ENCODE peak calls at places on chromosomes 5 and 9, in six cellular contexts. L, T, P, O, F and R are unnamed samples.
A peak's percentile ranks its signal among the peaks of the same experiment; 100 is the strongest.

GRCh38 chr9:96500696-96501660 is 51.0 kb downstream of the HABP4 start:
- DNase-seq in T (no peak), O (no peak), F (no peak), L (no peak), P (peak; percentile 45), R (no peak)

GRCh38 chr9:3173374-3173773 is 329.5 kb upstream of the PUM3 start:
- DNase-seq in P (no peak), T (no peak), F (no peak), O (no peak), L (no peak), R (no peak)

GRCh38 chr9:110049699-110050450 is 158.1 kb downstream of the C9orf152 start:
- DNase-seq in O (no peak), L (peak; percentile 30), P (no peak), T (peak; percentile 27), F (peak; percentile 48), R (no peak)

GRCh38 chr5:132364319-132364718 is 5.2 kb upstream of the SLC22A5 start:
- DNase-seq in P (peak; percentile 50), L (peak; percentile 80), T (no peak), O (no peak), F (no peak), R (peak; percentile 93)

GRCh38 chr9:130927995-130928900 is 10.8 kb downstream of the FIBCD1 start:
- DNase-seq in L (peak; percentile 92), T (peak; percentile 92), P (no peak), O (no peak), F (no peak), R (peak; percentile 49)

GRCh38 chr5:136910625-136911024 is 545.3 kb upstream of the TRPC7 start:
- DNase-seq in P (no peak), T (no peak), F (no peak), O (no peak), L (no peak), R (no peak)

GRCh38 chr5:171666815-171667214 is 118.8 kb upstream of the SMIM23 start:
- DNase-seq in O (no peak), L (no peak), F (no peak), P (no peak), T (no peak), R (no peak)

GRCh38 chr9:83431470-83432060 is 106.6 kb downstream of the FRMD3 start:
- DNase-seq in P (no peak), O (no peak), L (peak; percentile 31), F (no peak), T (peak; percentile 5), R (no peak)

GRCh38 chr5:129246088-129246487 is 151.5 kb downstream of the ISOC1 start:
- DNase-seq in T (no peak), F (no peak), L (no peak), O (no peak), P (no peak), R (no peak)

GRCh38 chr5:169979871-169980270 is 424 bp downstream of the INSYN2B start:
- DNase-seq in O (no peak), T (no peak), L (no peak), P (no peak), F (no peak), R (no peak)

GRCh38 chr5:71456362-71456743 is 902 bp downstream of the BDP1 start:
- DNase-seq in T (no peak), L (peak; percentile 1), O (no peak), P (no peak), F (no peak), R (no peak)

GRCh38 chr5:8458038-8458383 is 589.1 kb downstream of the MTRR start:
- DNase-seq in P (no peak), L (no peak), O (no peak), T (peak; percentile 9), F (peak; percentile 15), R (no peak)

DNA sequence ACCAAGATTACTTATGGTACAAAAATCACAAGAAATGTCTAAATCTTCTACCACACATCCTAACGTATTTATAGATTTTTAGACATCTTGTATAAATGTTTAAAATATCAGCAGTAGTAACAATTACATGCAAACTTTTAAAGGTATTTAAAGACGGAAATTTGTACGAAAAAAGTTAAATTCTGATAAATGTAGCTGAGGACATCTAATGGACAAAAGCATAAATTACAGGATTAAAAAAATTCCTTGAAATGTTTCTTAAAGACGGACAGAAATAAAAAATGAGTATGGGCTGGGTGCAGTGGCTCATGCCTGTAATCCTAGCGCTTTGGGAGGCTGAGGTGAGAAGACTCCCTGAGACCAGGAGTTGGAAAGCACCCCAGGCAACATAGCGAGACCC is 15.8 kb downstream of the ERCC8 start:
- DNase-seq in P (no peak), O (no peak), F (no peak), L (no peak), T (no peak), R (no peak)
- TF ChIP-seq CTCF in P (no peak), O (no peak), F (no peak), L (no peak), T (peak; percentile 39), R (no peak)

GRCh38 chr5:76691470-76692273 is 24.3 kb upstream of the F2R start:
- DNase-seq in F (no peak), P (no peak), L (no peak), O (no peak), T (no peak), R (no peak)
- TF ChIP-seq CTCF in F (no peak), P (no peak), L (no peak), O (no peak), T (no peak), R (no peak)

DNA sequence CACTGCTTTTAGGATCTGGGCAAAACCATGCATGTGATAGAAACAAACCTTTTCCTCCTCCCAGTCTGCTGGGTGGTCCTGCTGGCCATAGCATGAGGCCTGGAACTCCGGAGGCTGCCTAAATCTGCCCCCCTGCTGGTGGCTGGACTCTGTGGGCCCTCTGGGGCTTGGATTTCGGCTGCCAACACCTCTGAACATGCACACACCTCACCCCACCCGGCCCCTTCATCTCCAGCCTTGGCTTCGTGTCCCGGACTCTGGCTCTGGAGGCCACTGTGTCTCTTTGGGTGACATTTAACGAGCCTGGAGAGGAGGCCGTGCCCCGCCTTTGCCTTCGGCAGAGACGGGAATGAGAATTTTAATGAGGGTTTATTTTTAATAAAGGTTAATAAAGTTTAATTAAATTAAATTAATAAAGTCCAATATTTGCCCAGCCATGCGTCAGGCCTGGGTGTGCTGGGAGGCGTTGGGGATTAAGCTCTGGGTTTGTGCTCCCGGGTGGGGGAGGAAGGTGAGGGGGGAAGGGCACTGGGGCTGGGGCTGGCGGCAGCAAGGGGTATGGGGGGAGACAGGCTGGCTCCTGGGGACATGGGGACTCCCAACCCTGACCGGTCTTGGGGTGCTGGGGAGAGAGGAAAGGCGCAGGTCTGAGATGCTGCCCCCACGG is 251.8 kb downstream of the PBX3 start:
- DNase-seq in T (no peak), L (no peak), O (no peak), F (no peak), P (no peak), R (no peak)
- TF ChIP-seq CTCF in T (no peak), L (no peak), O (no peak), F (no peak), P (no peak), R (no peak)

GRCh38 chr5:113451797-113452196 is 17.0 kb upstream of the TSSK1B start:
- DNase-seq in F (no peak), P (no peak), O (no peak), T (no peak), L (no peak), R (no peak)

GRCh38 chr5:113448224-113448623 is 13.4 kb upstream of the TSSK1B start:
- DNase-seq in P (no peak), F (no peak), O (no peak), L (no peak), T (no peak), R (no peak)

GRCh38 chr5:113450366-113451328 is 15.9 kb upstream of the TSSK1B start:
- DNase-seq in L (no peak), O (no peak), F (no peak), P (no peak), T (no peak), R (no peak)

GRCh38 chr5:113446358-113446927 is 11.7 kb upstream of the TSSK1B start:
- DNase-seq in T (no peak), O (no peak), F (no peak), L (no peak), P (no peak), R (no peak)

DNA sequence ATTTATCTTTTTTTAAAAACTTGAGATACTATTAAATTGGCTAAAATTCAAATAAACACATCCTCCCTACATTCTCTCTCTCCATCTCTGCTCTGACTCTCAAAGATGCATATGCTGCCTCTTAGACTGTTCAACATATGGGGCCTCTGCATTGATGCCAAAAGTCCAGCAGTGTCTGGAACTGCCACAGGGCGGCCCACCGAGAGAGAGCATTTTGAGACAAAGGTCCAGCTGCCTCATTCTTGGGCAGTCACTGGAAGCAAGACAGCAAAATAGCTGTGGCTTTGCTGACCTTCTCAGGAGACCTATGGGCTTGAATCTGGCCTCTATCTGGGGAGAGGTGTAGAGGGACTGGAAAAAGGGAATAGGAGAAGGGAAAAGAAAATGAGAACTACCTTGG is 12.9 kb upstream of the TSSK1B start:
- DNase-seq in T (peak; percentile 45), O (no peak), F (no peak), L (peak; percentile 38), P (no peak), R (no peak)
- TF ChIP-seq CTCF in T (peak; percentile 39), O (no peak), F (no peak), L (peak; percentile 51), P (peak; percentile 28), R (no peak)

GRCh38 chr5:140146523-140146842 is 20.7 kb downstream of the IGIP start:
- DNase-seq in O (no peak), F (no peak), L (no peak), P (no peak), T (no peak), R (no peak)

GRCh38 chr5:140147460-140147859 is 21.7 kb downstream of the IGIP start:
- DNase-seq in T (no peak), F (no peak), L (no peak), P (no peak), O (no peak), R (no peak)

GRCh38 chr5:140143521-140144258 is 18.0 kb downstream of the IGIP start:
- DNase-seq in O (no peak), T (no peak), P (no peak), F (no peak), L (no peak), R (no peak)

GRCh38 chr5:140145223-140145622 is 19.5 kb downstream of the IGIP start:
- DNase-seq in L (no peak), O (no peak), P (no peak), T (no peak), F (no peak), R (no peak)

DNA sequence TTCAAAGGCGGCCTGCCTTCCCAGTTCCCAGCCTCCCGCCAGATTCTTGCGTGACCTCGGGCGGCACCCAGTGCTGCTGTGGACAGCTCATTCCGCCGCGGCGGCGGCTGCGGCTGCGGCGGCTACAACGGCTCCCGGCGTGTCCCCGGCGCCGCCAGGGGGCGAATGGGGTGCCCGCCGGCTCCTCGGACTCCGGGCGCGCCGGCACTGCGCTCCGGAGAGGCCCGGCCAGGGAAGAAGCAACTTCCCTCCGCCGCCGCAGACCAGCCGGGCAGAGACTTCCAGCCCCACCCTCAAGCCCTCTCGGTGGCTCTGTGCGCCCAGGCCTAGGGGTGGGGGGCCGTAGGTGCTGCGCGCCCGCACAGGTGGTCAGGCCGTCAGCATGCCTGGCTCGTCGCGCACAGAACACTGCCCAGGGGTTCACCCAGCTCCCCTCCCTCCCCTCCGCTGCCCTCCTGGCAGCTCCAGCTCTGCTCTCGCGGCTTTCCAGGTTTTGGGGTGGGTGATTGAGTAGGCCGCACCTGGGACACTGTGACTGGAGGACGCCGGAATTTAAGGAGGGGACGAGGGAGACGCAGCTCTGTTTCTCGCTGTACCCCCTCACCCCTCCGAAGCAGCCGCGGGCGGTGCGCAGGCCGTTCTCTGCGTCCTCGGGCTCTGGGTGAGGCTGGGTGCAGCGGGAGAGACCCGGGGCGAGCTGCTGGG is 20.2 kb downstream of the IGIP start:
- DNase-seq in O (peak; percentile 89), P (no peak), L (peak; percentile 35), F (peak; percentile 71), T (peak; percentile 90), R (no peak)
- TF ChIP-seq CTCF in O (peak; percentile 79), P (peak; percentile 69), L (peak; percentile 42), F (no peak), T (peak; percentile 91), R (peak; percentile 61)